ENCODE peak calls at places on chromosomes 2 and 18, in four cellular contexts. P is kidney, T is heart right ventricle, M is HCT116. X is an unnamed sample. For H3K36me3, the result is how much of the 10 kb centered on the place peaks cover.

GRCh38 chr2:54404270-54404669 is 51.9 kb upstream of the SPTBN1 start:
- DNase-seq in P (no peak), T (no peak), M (no peak), X (no peak)

GRCh38 chr2:3421541-3421940 is 42.0 kb downstream of the TRAPPC12 start:
- DNase-seq in P (no peak), T (no peak), M (no peak), X (no peak)

GRCh38 chr18:24875286-24875685 is 414.8 kb downstream of the HRH4 start:
- DNase-seq in P (no peak), T (no peak), M (no peak), X (no peak)

GRCh38 chr18:44959013-44959412 is 278.3 kb downstream of the SETBP1 start:
- DNase-seq in P (no peak), T (no peak), M (no peak), X (no peak)

GRCh38 chr2:171547256-171547655 is 25.0 kb downstream of the CYBRD1 start:
- DNase-seq in P (no peak), T (no peak), M (no peak), X (no peak)

GRCh38 chr2:105839793-105840192 is 95.1 kb downstream of the NCK2 start:
- DNase-seq in P (no peak), T (no peak), M (no peak), X (no peak)

GRCh38 chr2:174634130-174635014 is 36.8 kb upstream of the WIPF1 start:
- DNase-seq in P (no peak), T (no peak), M (no peak), X (no peak)

GRCh38 chr2:109510136-109511028 is 103.4 kb downstream of the SEPTIN10 start:
- DNase-seq in P (peak), T (peak), M (peak), X (peak)

GRCh38 chr18:25646971-25647370 is 295.0 kb upstream of the ZNF521 start:
- DNase-seq in P (no peak), T (no peak), M (no peak), X (no peak)

GRCh38 chr2:107072150-107072940 is 186.4 kb upstream of the ST6GAL2 start:
- DNase-seq in P (no peak), T (no peak), M (no peak), X (peak)

GRCh38 chr2:37215255-37215654 is 16.1 kb downstream of the CEBPZ start:
- DNase-seq in P (no peak), T (no peak), M (no peak), X (no peak)

GRCh38 chr2:186976329-186976728 is 127.4 kb upstream of the ZSWIM2 start:
- DNase-seq in P (no peak), T (no peak), M (no peak), X (no peak)

GRCh38 chr2:160367887-160368286 is 125.7 kb downstream of the RBMS1 start:
- DNase-seq in P (no peak), T (no peak), M (no peak), X (no peak)

GRCh38 chr2:106107509-106108131 is 86.5 kb downstream of the UXS1 start:
- DNase-seq in P (no peak), T (no peak), M (no peak), X (peak)

GRCh38 chr2:9063023-9063606 is 59.6 kb upstream of the MBOAT2 start:
- DNase-seq in P (no peak), T (no peak), M (no peak), X (no peak)

GRCh38 chr2:225011585-225011984 is 30.7 kb downstream of the DOCK10 start:
- DNase-seq in P (no peak), T (no peak), M (no peak), X (peak)

GRCh38 chr2:21519821-21520220 is 396.1 kb downstream of the TDRD15 start:
- DNase-seq in P (no peak), T (no peak), M (no peak), X (no peak)

GRCh38 chr2:79100301-79100700 is 12.5 kb upstream of the REG1B start:
- DNase-seq in P (no peak), T (no peak), M (no peak), X (no peak)

GRCh38 chr2:57434429-57434828 is 612.2 kb upstream of the VRK2 start:
- DNase-seq in P (no peak), T (no peak), M (no peak), X (no peak)

GRCh38 chr2:105771841-105772240 is 27.1 kb downstream of the NCK2 start:
- DNase-seq in P (no peak), T (no peak), M (no peak), X (no peak)

GRCh38 chr18:35267161-35267651 is 22.8 kb downstream of the ZSCAN30 start:
- DNase-seq in P (peak), T (peak), M (no peak), X (no peak)

GRCh38 chr2:205758051-205758450 is 75.8 kb downstream of the NRP2 start:
- DNase-seq in P (no peak), T (no peak), M (no peak), X (peak)

GRCh38 chr18:74378179-74378682 is 62.6 kb downstream of the C18orf63 start:
- DNase-seq in P (no peak), T (no peak), M (no peak), X (no peak)

GRCh38 chr18:74493689-74494088 is 2.5 kb upstream of the CNDP2 start:
- DNase-seq in P (no peak), T (no peak), M (peak), X (peak)

GRCh38 chr2:54524236-54524991 is 68.3 kb downstream of the SPTBN1 start:
- DNase-seq in P (no peak), T (no peak), M (no peak), X (peak)

GRCh38 chr2:192236136-192236535 is 41.4 kb upstream of the TMEFF2 start:
- DNase-seq in P (no peak), T (no peak), M (no peak), X (no peak)

GRCh38 chr2:128450211-128451015 is 131.7 kb upstream of the HS6ST1 start:
- DNase-seq in P (no peak), T (no peak), M (no peak), X (no peak)
- H3K36me3 ChIP-seq in P (under half), T (under half), M (under half), X (under half)

GRCh38 chr2:181461056-181461630 is 4.0 kb downstream of the ITGA4 start:
- DNase-seq in P (peak), T (no peak), M (no peak), X (no peak)
- H3K4me3 ChIP-seq in P (no peak), T (no peak), M (no peak), X (no peak)

GRCh38 chr2:241636182-241636982 is 576 bp downstream of the THAP4 start:
- DNase-seq in P (peak), T (peak), M (no peak), X (no peak)
- H3K36me3 ChIP-seq in P (under half), T (under half), M (under half), X (under half)

DNA sequence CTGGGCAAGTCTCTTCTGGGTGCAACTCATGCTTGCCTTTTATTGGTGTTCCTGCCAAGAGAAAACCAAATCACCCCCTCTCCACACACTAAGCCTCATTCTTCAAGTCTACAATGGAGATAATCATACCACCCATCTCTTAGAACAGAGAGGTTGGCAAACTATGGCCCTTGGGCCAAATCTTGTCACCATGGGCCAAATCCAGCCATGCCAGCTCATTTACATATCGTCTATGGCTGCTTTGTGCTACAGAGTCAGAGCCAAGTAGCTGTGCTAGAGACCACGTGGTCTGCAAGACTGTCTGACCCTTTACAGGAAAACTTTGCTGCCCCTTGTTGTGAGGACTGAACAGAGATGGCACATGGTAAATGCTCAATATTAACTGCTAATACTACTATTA is 270.3 kb upstream of the PARD3B start:
- DNase-seq in P (no peak), T (no peak), M (no peak), X (no peak)
- H3K4me3 ChIP-seq in P (no peak), T (no peak), M (no peak), X (no peak)

X was measured in bronchial epithelial cell.